ENCODE peak calls at places on chromosomes 3 and 15, in eight cellular contexts. One of them, this sample, is unnamed.

GRCh38 chr3:46094506-46094905 is 67.2 kb upstream of the XCR1 start:
- DNase-seq in HepG2: no peak
- DNase-seq in GM12878: no peak
- DNase-seq in IMR-90: no peak
- DNase-seq in WTC11: no peak
- DNase-seq in SK-N-SH: no peak
- DNase-seq in K562: no peak
- DNase-seq in H1: no peak
- DNase-seq in this sample: no peak

GRCh38 chr3:146374146-146374545 is 95.2 kb downstream of the PLSCR2 start:
- DNase-seq in HepG2: no peak
- DNase-seq in GM12878: no peak
- DNase-seq in IMR-90: peak
- DNase-seq in WTC11: no peak
- DNase-seq in SK-N-SH: no peak
- DNase-seq in K562: no peak
- DNase-seq in H1: no peak
- DNase-seq in this sample: no peak

GRCh38 chr3:150497956-150498355 is 48.3 kb downstream of the SERP1 start:
- DNase-seq in HepG2: no peak
- DNase-seq in GM12878: no peak
- DNase-seq in IMR-90: peak
- DNase-seq in WTC11: no peak
- DNase-seq in SK-N-SH: no peak
- DNase-seq in K562: peak
- DNase-seq in H1: no peak
- DNase-seq in this sample: peak

GRCh38 chr3:141393151-141394076 is 25.1 kb downstream of the ZBTB38 start:
- DNase-seq in HepG2: no peak
- DNase-seq in GM12878: no peak
- DNase-seq in IMR-90: no peak
- DNase-seq in WTC11: peak
- DNase-seq in SK-N-SH: peak
- DNase-seq in K562: no peak
- DNase-seq in H1: no peak
- DNase-seq in this sample: peak

GRCh38 chr15:27414168-27414870 is 443.3 kb downstream of the GABRG3 start:
- DNase-seq in HepG2: no peak
- DNase-seq in GM12878: no peak
- DNase-seq in IMR-90: no peak
- DNase-seq in WTC11: no peak
- DNase-seq in SK-N-SH: no peak
- DNase-seq in K562: no peak
- DNase-seq in H1: no peak
- DNase-seq in this sample: no peak

GRCh38 chr15:49164865-49165264 is 5.2 kb upstream of the GALK2 start:
- DNase-seq in HepG2: no peak
- DNase-seq in GM12878: no peak
- DNase-seq in IMR-90: no peak
- DNase-seq in WTC11: no peak
- DNase-seq in SK-N-SH: no peak
- DNase-seq in K562: no peak
- DNase-seq in H1: no peak
- DNase-seq in this sample: no peak

GRCh38 chr15:36208868-36209582 is 370.4 kb upstream of the CDIN1 start:
- DNase-seq in HepG2: no peak
- DNase-seq in GM12878: no peak
- DNase-seq in IMR-90: peak
- DNase-seq in WTC11: no peak
- DNase-seq in SK-N-SH: no peak
- DNase-seq in K562: no peak
- DNase-seq in H1: no peak
- DNase-seq in this sample: no peak

GRCh38 chr3:144105542-144105941 is 133.9 kb downstream of the DIPK2A start:
- DNase-seq in HepG2: peak
- DNase-seq in GM12878: no peak
- DNase-seq in IMR-90: no peak
- DNase-seq in WTC11: no peak
- DNase-seq in SK-N-SH: no peak
- DNase-seq in K562: no peak
- DNase-seq in H1: no peak
- DNase-seq in this sample: peak

GRCh38 chr15:40336129-40337122 is 4.3 kb downstream of the CCDC9B start:
- DNase-seq in HepG2: no peak
- DNase-seq in GM12878: no peak
- DNase-seq in IMR-90: no peak
- DNase-seq in WTC11: peak
- DNase-seq in SK-N-SH: no peak
- DNase-seq in K562: peak
- DNase-seq in H1: no peak
- DNase-seq in this sample: no peak

GRCh38 chr3:46386206-46386605 is 15.5 kb downstream of the CCR5 start:
- DNase-seq in HepG2: no peak
- DNase-seq in GM12878: no peak
- DNase-seq in IMR-90: peak
- DNase-seq in WTC11: no peak
- DNase-seq in SK-N-SH: no peak
- DNase-seq in K562: no peak
- DNase-seq in H1: no peak
- DNase-seq in this sample: peak

GRCh38 chr3:32405155-32405554 is 13.5 kb downstream of the CMTM7 start:
- DNase-seq in HepG2: no peak
- DNase-seq in GM12878: no peak
- DNase-seq in IMR-90: peak
- DNase-seq in WTC11: no peak
- DNase-seq in SK-N-SH: no peak
- DNase-seq in K562: no peak
- DNase-seq in H1: no peak
- DNase-seq in this sample: no peak

GRCh38 chr3:178536271-178537079 is at the start of gene KCNMB2:
- DNase-seq in HepG2: no peak
- DNase-seq in GM12878: no peak
- DNase-seq in IMR-90: no peak
- DNase-seq in WTC11: no peak
- DNase-seq in SK-N-SH: no peak
- DNase-seq in K562: no peak
- DNase-seq in H1: no peak
- DNase-seq in this sample: no peak

GRCh38 chr3:98188553-98188952 is 22.1 kb downstream of the OR5H15 start:
- DNase-seq in HepG2: peak
- DNase-seq in GM12878: peak
- DNase-seq in IMR-90: no peak
- DNase-seq in WTC11: no peak
- DNase-seq in SK-N-SH: peak
- DNase-seq in K562: peak
- DNase-seq in H1: no peak
- DNase-seq in this sample: no peak

GRCh38 chr3:61601831-61602230 is 40.5 kb downstream of the PTPRG start:
- DNase-seq in HepG2: no peak
- DNase-seq in GM12878: no peak
- DNase-seq in IMR-90: peak
- DNase-seq in WTC11: no peak
- DNase-seq in SK-N-SH: no peak
- DNase-seq in K562: no peak
- DNase-seq in H1: no peak
- DNase-seq in this sample: no peak

GRCh38 chr3:122858373-122858772 is 63.5 kb downstream of the SLC49A4 start:
- DNase-seq in HepG2: peak
- DNase-seq in GM12878: no peak
- DNase-seq in IMR-90: peak
- DNase-seq in WTC11: no peak
- DNase-seq in SK-N-SH: peak
- DNase-seq in K562: no peak
- DNase-seq in H1: no peak
- DNase-seq in this sample: no peak

GRCh38 chr3:148128136-148128535 is 569.6 kb upstream of the AGTR1 start:
- DNase-seq in HepG2: no peak
- DNase-seq in GM12878: no peak
- DNase-seq in IMR-90: no peak
- DNase-seq in WTC11: no peak
- DNase-seq in SK-N-SH: no peak
- DNase-seq in K562: no peak
- DNase-seq in H1: no peak
- DNase-seq in this sample: no peak

GRCh38 chr3:43302116-43302880 is 16.0 kb downstream of the SNRK start:
- DNase-seq in HepG2: no peak
- DNase-seq in GM12878: no peak
- DNase-seq in IMR-90: no peak
- DNase-seq in WTC11: no peak
- DNase-seq in SK-N-SH: no peak
- DNase-seq in K562: no peak
- DNase-seq in H1: no peak
- DNase-seq in this sample: no peak

GRCh38 chr15:25465835-25466234 is 27.0 kb upstream of the UBE3A start:
- DNase-seq in HepG2: no peak
- DNase-seq in GM12878: no peak
- DNase-seq in IMR-90: no peak
- DNase-seq in WTC11: no peak
- DNase-seq in SK-N-SH: no peak
- DNase-seq in K562: no peak
- DNase-seq in H1: no peak
- DNase-seq in this sample: no peak

GRCh38 chr3:64144241-64144900 is 80.9 kb downstream of the PRICKLE2 start:
- DNase-seq in HepG2: no peak
- DNase-seq in GM12878: no peak
- DNase-seq in IMR-90: no peak
- DNase-seq in WTC11: no peak
- DNase-seq in SK-N-SH: no peak
- DNase-seq in K562: no peak
- DNase-seq in H1: no peak
- DNase-seq in this sample: no peak

GRCh38 chr15:28243399-28243798 is 78.6 kb downstream of the HERC2 start:
- DNase-seq in HepG2: no peak
- DNase-seq in GM12878: no peak
- DNase-seq in IMR-90: no peak
- DNase-seq in WTC11: no peak
- DNase-seq in SK-N-SH: no peak
- DNase-seq in K562: no peak
- DNase-seq in H1: no peak
- DNase-seq in this sample: no peak

GRCh38 chr15:73373221-73373620 is 4.5 kb upstream of the HCN4 start:
- DNase-seq in HepG2: no peak
- DNase-seq in GM12878: no peak
- DNase-seq in IMR-90: no peak
- DNase-seq in WTC11: no peak
- DNase-seq in SK-N-SH: no peak
- DNase-seq in K562: no peak
- DNase-seq in H1: no peak
- DNase-seq in this sample: no peak

GRCh38 chr15:73375012-73375411 is 6.3 kb upstream of the HCN4 start:
- DNase-seq in HepG2: no peak
- DNase-seq in GM12878: no peak
- DNase-seq in IMR-90: no peak
- DNase-seq in WTC11: no peak
- DNase-seq in SK-N-SH: no peak
- DNase-seq in K562: no peak
- DNase-seq in H1: no peak
- DNase-seq in this sample: no peak

GRCh38 chr15:73378089-73378488 is 9.3 kb upstream of the HCN4 start:
- DNase-seq in HepG2: no peak
- DNase-seq in GM12878: no peak
- DNase-seq in IMR-90: no peak
- DNase-seq in WTC11: no peak
- DNase-seq in SK-N-SH: no peak
- DNase-seq in K562: no peak
- DNase-seq in H1: no peak
- DNase-seq in this sample: no peak

GRCh38 chr15:73374599-73374998 is 5.8 kb upstream of the HCN4 start:
- DNase-seq in HepG2: no peak
- DNase-seq in GM12878: no peak
- DNase-seq in IMR-90: no peak
- DNase-seq in WTC11: no peak
- DNase-seq in SK-N-SH: peak
- DNase-seq in K562: no peak
- DNase-seq in H1: no peak
- DNase-seq in this sample: no peak

GRCh38 chr15:73375755-73376305 is 7.1 kb upstream of the HCN4 start:
- DNase-seq in HepG2: no peak
- DNase-seq in GM12878: no peak
- DNase-seq in IMR-90: no peak
- DNase-seq in WTC11: no peak
- DNase-seq in SK-N-SH: peak
- DNase-seq in K562: no peak
- DNase-seq in H1: no peak
- DNase-seq in this sample: no peak
- TF ChIP-seq USF2 in HepG2: no peak
- TF ChIP-seq USF2 in GM12878: no peak
- TF ChIP-seq USF2 in IMR-90: no peak
- TF ChIP-seq USF2 in WTC11: no peak
- TF ChIP-seq USF2 in SK-N-SH: no peak
- TF ChIP-seq USF2 in K562: no peak
- TF ChIP-seq USF2 in H1: no peak
- TF ChIP-seq USF2 in this sample: no peak

GRCh38 chr3:1962531-1963090 is 136.1 kb upstream of the CNTN4 start:
- DNase-seq in HepG2: no peak
- DNase-seq in GM12878: no peak
- DNase-seq in IMR-90: no peak
- DNase-seq in WTC11: no peak
- DNase-seq in SK-N-SH: no peak
- DNase-seq in K562: no peak
- DNase-seq in H1: no peak
- DNase-seq in this sample: no peak
- TF ChIP-seq USF2 in HepG2: no peak
- TF ChIP-seq USF2 in GM12878: no peak
- TF ChIP-seq USF2 in IMR-90: no peak
- TF ChIP-seq USF2 in WTC11: no peak
- TF ChIP-seq USF2 in SK-N-SH: no peak
- TF ChIP-seq USF2 in K562: no peak
- TF ChIP-seq USF2 in H1: no peak
- TF ChIP-seq USF2 in this sample: no peak

GRCh38 chr15:65970937-65971740 is 101.8 kb downstream of the RAB11A start:
- DNase-seq in HepG2: no peak
- DNase-seq in GM12878: no peak
- DNase-seq in IMR-90: peak
- DNase-seq in WTC11: no peak
- DNase-seq in SK-N-SH: no peak
- DNase-seq in K562: no peak
- DNase-seq in H1: no peak
- DNase-seq in this sample: no peak
- TF ChIP-seq USF2 in HepG2: no peak
- TF ChIP-seq USF2 in GM12878: no peak
- TF ChIP-seq USF2 in IMR-90: no peak
- TF ChIP-seq USF2 in WTC11: no peak
- TF ChIP-seq USF2 in SK-N-SH: no peak
- TF ChIP-seq USF2 in K562: no peak
- TF ChIP-seq USF2 in H1: no peak
- TF ChIP-seq USF2 in this sample: no peak

DNA sequence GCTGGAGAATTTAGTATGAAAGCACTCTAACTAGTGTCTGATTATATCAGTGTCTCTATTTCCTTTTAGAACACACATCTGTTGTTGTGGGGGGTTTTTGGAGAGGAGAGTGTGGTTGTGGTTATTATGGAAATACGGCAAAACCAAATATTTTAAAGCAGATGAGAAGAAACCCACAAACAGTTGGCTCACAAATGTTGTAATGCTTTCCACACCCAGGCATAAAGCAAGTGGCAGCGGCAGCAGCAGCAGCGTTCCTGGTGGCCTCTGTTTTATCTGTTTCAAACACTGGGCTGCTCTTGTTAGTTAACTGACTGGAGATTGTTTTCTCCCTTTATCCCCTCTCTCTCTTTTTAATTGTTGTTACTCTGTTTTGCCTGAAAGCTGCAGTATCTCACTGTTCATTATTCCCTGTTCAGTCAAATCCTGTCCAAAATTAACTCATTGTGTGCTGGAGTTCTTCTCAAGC is 1045.5 kb upstream of the NR2F2 start:
- DNase-seq in HepG2: no peak
- DNase-seq in GM12878: no peak
- DNase-seq in IMR-90: peak
- DNase-seq in WTC11: no peak
- DNase-seq in SK-N-SH: no peak
- DNase-seq in K562: peak
- DNase-seq in H1: no peak
- DNase-seq in this sample: no peak
- TF ChIP-seq USF2 in HepG2: no peak
- TF ChIP-seq USF2 in GM12878: no peak
- TF ChIP-seq USF2 in IMR-90: no peak
- TF ChIP-seq USF2 in WTC11: no peak
- TF ChIP-seq USF2 in SK-N-SH: no peak
- TF ChIP-seq USF2 in K562: no peak
- TF ChIP-seq USF2 in H1: no peak
- TF ChIP-seq USF2 in this sample: no peak